ENCODE peak calls at places on chromosomes 6 and 20, in seven cellular contexts. U, Y, F, L, R, M and Z are unnamed samples.

GRCh38 chr6:90496191-90496590 is 90.7 kb downstream of the MAP3K7 start:
- DNase-seq in U (no peak), Y (no peak), F (no peak), L (no peak), R (no peak), M (no peak), Z (no peak)

GRCh38 chr20:60254901-60255411 is 296.7 kb downstream of the CDH26 start:
- DNase-seq in U (no peak), Y (no peak), F (no peak), L (no peak), R (no peak), M (no peak), Z (no peak)

GRCh38 chr6:30928677-30929076 is 3.3 kb downstream of the SFTA2 start:
- DNase-seq in U (no peak), Y (no peak), F (no peak), L (no peak), R (no peak), M (no peak), Z (no peak)

GRCh38 chr6:147507162-147508072 is 1.1 kb upstream of the SAMD5 start:
- DNase-seq in U (peak; percentile 17), Y (no peak), F (no peak), L (peak; percentile 48), R (peak; percentile 23), M (no peak), Z (no peak)

GRCh38 chr20:32727663-32728062 is 15.6 kb downstream of the COMMD7 start:
- DNase-seq in U (no peak), Y (no peak), F (no peak), L (no peak), R (no peak), M (no peak), Z (no peak)

GRCh38 chr6:925656-926213 is 232.8 kb upstream of the EXOC2 start:
- DNase-seq in U (no peak), Y (no peak), F (no peak), L (no peak), R (no peak), M (no peak), Z (no peak)

GRCh38 chr6:170034294-170034693 is 256.6 kb downstream of the DLL1 start:
- DNase-seq in U (no peak), Y (no peak), F (no peak), L (no peak), R (peak; percentile 27), M (no peak), Z (no peak)

GRCh38 chr20:52422574-52423463 is 231.2 kb upstream of the ZFP64 start:
- DNase-seq in U (no peak), Y (no peak), F (no peak), L (no peak), R (no peak), M (no peak), Z (no peak)

GRCh38 chr6:152246554-152247337 is 390.4 kb downstream of the SYNE1 start:
- DNase-seq in U (no peak), Y (no peak), F (no peak), L (no peak), R (no peak), M (no peak), Z (peak; percentile 14)

GRCh38 chr6:98946877-98947410 is 802 bp downstream of the FBXL4 start:
- DNase-seq in U (peak; percentile 27), Y (peak; percentile 71), F (no peak), L (peak; percentile 15), R (no peak), M (no peak), Z (peak; percentile 71)

GRCh38 chr6:166851426-166851825 is 104.9 kb downstream of the RNASET2 start:
- DNase-seq in U (no peak), Y (no peak), F (no peak), L (no peak), R (no peak), M (no peak), Z (no peak)

GRCh38 chr6:25302156-25302555 is 23.0 kb downstream of the CARMIL1 start:
- DNase-seq in U (no peak), Y (no peak), F (no peak), L (no peak), R (no peak), M (no peak), Z (no peak)

GRCh38 chr20:38757145-38757800 is 9.0 kb downstream of the ACTR5 start:
- DNase-seq in U (no peak), Y (no peak), F (no peak), L (no peak), R (no peak), M (no peak), Z (no peak)

GRCh38 chr6:116078522-116078921 is 17.8 kb upstream of the FRK start:
- DNase-seq in U (no peak), Y (no peak), F (no peak), L (no peak), R (no peak), M (no peak), Z (no peak)

GRCh38 chr6:34238507-34239239 is 2.0 kb downstream of the HMGA1 start:
- DNase-seq in U (peak; percentile 91), Y (no peak), F (no peak), L (peak; percentile 5), R (no peak), M (no peak), Z (no peak)

GRCh38 chr6:158707120-158707519 is 57.3 kb downstream of the SYTL3 start:
- DNase-seq in U (no peak), Y (peak; percentile 86), F (no peak), L (no peak), R (peak; percentile 50), M (no peak), Z (no peak)

GRCh38 chr20:2301164-2301622 is 5.4 kb downstream of the TGM3 start:
- DNase-seq in U (no peak), Y (peak; percentile 79), F (no peak), L (no peak), R (peak; percentile 41), M (no peak), Z (no peak)

GRCh38 chr6:44145839-44146238 is 12.8 kb upstream of the CAPN11 start:
- DNase-seq in U (no peak), Y (no peak), F (no peak), L (no peak), R (no peak), M (no peak), Z (no peak)

GRCh38 chr6:104413767-104414166 is 446.0 kb downstream of the HACE1 start:
- DNase-seq in U (no peak), Y (no peak), F (no peak), L (no peak), R (no peak), M (no peak), Z (no peak)

GRCh38 chr6:87772597-87773530 is 70.8 kb upstream of the AKIRIN2 start:
- DNase-seq in U (no peak), Y (no peak), F (no peak), L (no peak), R (no peak), M (no peak), Z (no peak)

GRCh38 chr6:92376711-92377110 is 1042.6 kb downstream of the EPHA7 start:
- DNase-seq in U (no peak), Y (no peak), F (no peak), L (no peak), R (no peak), M (no peak), Z (no peak)